ENCODE peak calls at places on chromosomes 2 and 18, in six cellular contexts. V is islet precursor cell, Z is NCI-H1436 treated with DMSO at 0.1 percent for 48 hours, B is substantia nigra, E is neuronal stem cell, I is activated T-cell treated with anti-CD3 and anti-CD28 coated beads for 1 hour. Q is an unnamed sample.

GRCh38 chr2:206840999-206841398 is 75.6 kb downstream of the FASTKD2 start:
- DNase-seq in V (no peak), Z (no peak), B (no peak), E (no peak), I (no peak), Q (no peak)

GRCh38 chr18:26777316-26778053 is 88.0 kb downstream of the AQP4 start:
- DNase-seq in V (peak), Z (no peak), B (no peak), E (no peak), I (no peak), Q (no peak)

GRCh38 chr2:216636570-216637450 is 3.6 kb downstream of the IGFBP2 start:
- DNase-seq in V (peak), Z (no peak), B (no peak), E (peak), I (no peak), Q (no peak)

GRCh38 chr2:128309341-128310093 is 9.2 kb downstream of the HS6ST1 start:
- DNase-seq in V (peak), Z (no peak), B (peak), E (peak), I (no peak), Q (no peak)

GRCh38 chr2:10326707-10327594 is 24.2 kb downstream of the HPCAL1 start:
- DNase-seq in V (peak), Z (no peak), B (no peak), E (no peak), I (no peak), Q (no peak)

GRCh38 chr2:109468893-109469292 is 144.9 kb downstream of the SEPTIN10 start:
- DNase-seq in V (peak), Z (no peak), B (no peak), E (no peak), I (no peak), Q (no peak)

GRCh38 chr2:121200419-121201315 is 84.3 kb downstream of the TFCP2L1 start:
- DNase-seq in V (no peak), Z (no peak), B (no peak), E (no peak), I (no peak), Q (no peak)

GRCh38 chr2:118850901-118851268 is 3.4 kb upstream of the EN1 start:
- DNase-seq in V (peak), Z (no peak), B (no peak), E (no peak), I (no peak), Q (no peak)

GRCh38 chr2:239260546-239261327 is 140.1 kb downstream of the HDAC4 start:
- DNase-seq in V (no peak), Z (no peak), B (no peak), E (no peak), I (no peak), Q (no peak)

GRCh38 chr2:850429-850828 is 100.2 kb upstream of the SNTG2 start:
- DNase-seq in V (no peak), Z (no peak), B (no peak), E (no peak), I (no peak), Q (no peak)

GRCh38 chr18:61893304-61893970 is 630 bp upstream of the RNF152 start:
- DNase-seq in V (peak), Z (no peak), B (peak), E (peak), I (no peak), Q (no peak)

GRCh38 chr2:195934484-195934883 is 134.2 kb downstream of the DNAH7 start:
- DNase-seq in V (no peak), Z (no peak), B (no peak), E (no peak), I (no peak), Q (no peak)

GRCh38 chr2:211837706-211838105 is 700.9 kb downstream of the ERBB4 start:
- DNase-seq in V (no peak), Z (no peak), B (no peak), E (no peak), I (no peak), Q (no peak)

GRCh38 chr2:105917216-105917615 is 172.5 kb downstream of the NCK2 start:
- DNase-seq in V (peak), Z (no peak), B (no peak), E (no peak), I (no peak), Q (no peak)

GRCh38 chr18:79736846-79737245 is 57.2 kb downstream of the CTDP1 start:
- DNase-seq in V (no peak), Z (no peak), B (no peak), E (no peak), I (no peak), Q (no peak)

GRCh38 chr18:75489493-75490190 is 62.1 kb upstream of the SMIM21 start:
- DNase-seq in V (peak), Z (no peak), B (no peak), E (no peak), I (no peak), Q (peak)

GRCh38 chr2:239178484-239178883 is 222.3 kb downstream of the HDAC4 start:
- DNase-seq in V (peak), Z (no peak), B (no peak), E (no peak), I (no peak), Q (no peak)

GRCh38 chr2:202965810-202966454 is 48.7 kb upstream of the NBEAL1 start:
- DNase-seq in V (peak), Z (no peak), B (no peak), E (no peak), I (no peak), Q (peak)

GRCh38 chr2:31383471-31384153 is 30.9 kb downstream of the XDH start:
- DNase-seq in V (peak), Z (no peak), B (no peak), E (no peak), I (no peak), Q (no peak)

GRCh38 chr2:23153484-23153883 is 231.5 kb upstream of the KLHL29 start:
- DNase-seq in V (no peak), Z (no peak), B (no peak), E (no peak), I (no peak), Q (no peak)

Q was measured in non-pigmented ciliary epithelial cell.